ENCODE peak calls at places on chromosomes 13 and 19, in eight cellular contexts. One of them, this sample, is unnamed.

GRCh38 chr19:18340237-18340989 is at the start of gene PGPEP1:
- DNase-seq in breast epithelium: peak
- DNase-seq in Peyer's patch: peak
- DNase-seq in suprapubic skin: peak
- DNase-seq in body of pancreas: peak
- DNase-seq in heart left ventricle: peak
- DNase-seq in adrenal gland: peak
- DNase-seq in A549: peak
- DNase-seq in this sample: peak

GRCh38 chr13:40159736-40160135 is 504.3 kb downstream of the COG6 start:
- DNase-seq in heart left ventricle: no peak
- DNase-seq in suprapubic skin: no peak
- DNase-seq in breast epithelium: no peak
- DNase-seq in body of pancreas: no peak
- DNase-seq in A549: no peak
- DNase-seq in adrenal gland: no peak
- DNase-seq in Peyer's patch: no peak
- DNase-seq in this sample: no peak

GRCh38 chr13:41554626-41555386 is 97.5 kb downstream of the RGCC start:
- DNase-seq in Peyer's patch: no peak
- DNase-seq in A549: no peak
- DNase-seq in suprapubic skin: no peak
- DNase-seq in heart left ventricle: no peak
- DNase-seq in body of pancreas: no peak
- DNase-seq in breast epithelium: no peak
- DNase-seq in adrenal gland: no peak
- DNase-seq in this sample: no peak

GRCh38 chr19:4909172-4909896 is at the start of gene UHRF1:
- DNase-seq in body of pancreas: no peak
- DNase-seq in A549: peak
- DNase-seq in heart left ventricle: no peak
- DNase-seq in breast epithelium: no peak
- DNase-seq in adrenal gland: no peak
- DNase-seq in Peyer's patch: peak
- DNase-seq in suprapubic skin: no peak
- DNase-seq in this sample: peak

GRCh38 chr13:95656386-95657015 is 12.0 kb upstream of the DZIP1 start:
- DNase-seq in A549: no peak
- DNase-seq in adrenal gland: no peak
- DNase-seq in suprapubic skin: no peak
- DNase-seq in heart left ventricle: no peak
- DNase-seq in Peyer's patch: no peak
- DNase-seq in body of pancreas: no peak
- DNase-seq in breast epithelium: no peak
- DNase-seq in this sample: no peak

GRCh38 chr19:11173516-11174155 is 18.1 kb upstream of the SPC24 start:
- DNase-seq in Peyer's patch: no peak
- DNase-seq in adrenal gland: no peak
- DNase-seq in breast epithelium: no peak
- DNase-seq in suprapubic skin: no peak
- DNase-seq in body of pancreas: no peak
- DNase-seq in heart left ventricle: no peak
- DNase-seq in A549: no peak
- DNase-seq in this sample: no peak

GRCh38 chr13:36839281-36839680 is 20.3 kb downstream of the RFXAP start:
- DNase-seq in adrenal gland: no peak
- DNase-seq in Peyer's patch: no peak
- DNase-seq in heart left ventricle: no peak
- DNase-seq in A549: no peak
- DNase-seq in body of pancreas: no peak
- DNase-seq in suprapubic skin: no peak
- DNase-seq in breast epithelium: no peak
- DNase-seq in this sample: no peak

GRCh38 chr13:46831588-46832194 is 34.7 kb upstream of the ESD start:
- DNase-seq in breast epithelium: no peak
- DNase-seq in suprapubic skin: no peak
- DNase-seq in adrenal gland: peak
- DNase-seq in heart left ventricle: no peak
- DNase-seq in A549: peak
- DNase-seq in body of pancreas: no peak
- DNase-seq in Peyer's patch: no peak
- DNase-seq in this sample: peak

GRCh38 chr13:76350399-76350798 is 535.8 kb downstream of the KCTD12 start:
- DNase-seq in suprapubic skin: no peak
- DNase-seq in body of pancreas: peak
- DNase-seq in heart left ventricle: no peak
- DNase-seq in A549: peak
- DNase-seq in breast epithelium: no peak
- DNase-seq in Peyer's patch: no peak
- DNase-seq in adrenal gland: no peak
- DNase-seq in this sample: no peak

GRCh38 chr13:69910800-69911199 is 196.8 kb upstream of the ATXN8OS start:
- DNase-seq in adrenal gland: no peak
- DNase-seq in A549: no peak
- DNase-seq in heart left ventricle: no peak
- DNase-seq in Peyer's patch: no peak
- DNase-seq in breast epithelium: no peak
- DNase-seq in body of pancreas: no peak
- DNase-seq in suprapubic skin: no peak
- DNase-seq in this sample: no peak

GRCh38 chr19:55486971-55487883 is 1.0 kb upstream of the SSC5D start:
- DNase-seq in Peyer's patch: no peak
- DNase-seq in A549: peak
- DNase-seq in breast epithelium: no peak
- DNase-seq in heart left ventricle: peak
- DNase-seq in adrenal gland: peak
- DNase-seq in suprapubic skin: no peak
- DNase-seq in body of pancreas: no peak
- DNase-seq in this sample: peak

GRCh38 chr13:25977216-25977615 is 74.6 kb downstream of the SHISA2 start:
- DNase-seq in breast epithelium: no peak
- DNase-seq in adrenal gland: no peak
- DNase-seq in heart left ventricle: no peak
- DNase-seq in suprapubic skin: no peak
- DNase-seq in body of pancreas: peak
- DNase-seq in Peyer's patch: no peak
- DNase-seq in A549: no peak
- DNase-seq in this sample: no peak

GRCh38 chr13:97429681-97430081 is 4.3 kb upstream of the RAP2A start:
- DNase-seq in breast epithelium: no peak
- DNase-seq in suprapubic skin: no peak
- DNase-seq in Peyer's patch: no peak
- DNase-seq in heart left ventricle: no peak
- DNase-seq in adrenal gland: no peak
- DNase-seq in A549: no peak
- DNase-seq in body of pancreas: no peak
- DNase-seq in this sample: no peak

GRCh38 chr19:28428644-28429348 is 784.2 kb downstream of the UQCRFS1 start:
- DNase-seq in suprapubic skin: no peak
- DNase-seq in heart left ventricle: no peak
- DNase-seq in Peyer's patch: no peak
- DNase-seq in A549: no peak
- DNase-seq in adrenal gland: no peak
- DNase-seq in breast epithelium: no peak
- DNase-seq in body of pancreas: no peak
- DNase-seq in this sample: no peak
- TF ChIP-seq POLR2A in suprapubic skin: no peak
- TF ChIP-seq POLR2A in heart left ventricle: no peak
- TF ChIP-seq POLR2A in Peyer's patch: no peak
- TF ChIP-seq POLR2A in A549: no peak
- TF ChIP-seq POLR2A in adrenal gland: no peak
- TF ChIP-seq POLR2A in breast epithelium: no peak
- TF ChIP-seq POLR2A in body of pancreas: no peak
- TF ChIP-seq POLR2A in this sample: no peak

DNA sequence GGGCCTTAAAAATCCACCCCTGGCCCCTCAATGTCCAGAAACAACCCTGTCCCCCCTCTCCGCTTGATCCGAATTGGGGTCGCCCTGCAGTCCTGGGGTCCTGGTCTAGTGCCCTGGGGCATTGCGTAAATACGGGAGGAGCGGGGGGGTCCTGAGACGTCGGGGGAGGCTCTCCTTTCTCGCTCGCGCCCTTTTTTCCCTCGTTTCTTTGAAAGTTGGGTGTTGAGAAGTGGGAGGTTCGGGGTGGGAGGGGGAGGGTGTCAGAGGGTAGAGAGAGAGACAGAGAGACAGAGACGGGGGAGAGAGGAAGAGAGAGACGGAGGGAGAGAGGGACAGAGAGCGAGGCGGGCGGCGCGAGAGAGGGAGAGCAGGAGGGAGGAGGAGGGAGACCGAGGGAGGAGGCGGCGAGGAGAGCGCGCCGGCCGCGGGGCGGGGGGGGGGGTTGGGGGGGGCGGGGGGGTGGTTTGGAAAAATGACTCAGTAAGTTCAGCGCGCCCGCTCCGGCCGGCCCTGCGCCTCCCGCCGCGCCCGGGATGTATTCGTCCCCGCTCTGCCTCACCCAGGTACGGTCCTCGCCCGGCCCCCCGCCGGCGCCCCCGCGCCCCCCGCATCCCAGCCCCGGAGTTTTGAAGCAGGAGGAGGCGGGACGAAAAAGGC is at the start of gene NFIC:
- DNase-seq in A549: peak
- DNase-seq in adrenal gland: peak
- DNase-seq in breast epithelium: peak
- DNase-seq in suprapubic skin: peak
- DNase-seq in body of pancreas: peak
- DNase-seq in heart left ventricle: peak
- DNase-seq in Peyer's patch: peak
- DNase-seq in this sample: peak
- TF ChIP-seq POLR2A in A549: no peak
- TF ChIP-seq POLR2A in adrenal gland: no peak
- TF ChIP-seq POLR2A in breast epithelium: peak
- TF ChIP-seq POLR2A in suprapubic skin: no peak
- TF ChIP-seq POLR2A in body of pancreas: peak
- TF ChIP-seq POLR2A in heart left ventricle: no peak
- TF ChIP-seq POLR2A in Peyer's patch: no peak
- TF ChIP-seq POLR2A in this sample: no peak

GRCh38 chr19:12792853-12793289 is 1.6 kb downstream of the JUNB start:
- DNase-seq in breast epithelium: no peak
- DNase-seq in A549: no peak
- DNase-seq in Peyer's patch: no peak
- DNase-seq in adrenal gland: peak
- DNase-seq in heart left ventricle: no peak
- DNase-seq in suprapubic skin: no peak
- DNase-seq in body of pancreas: no peak
- DNase-seq in this sample: no peak

GRCh38 chr19:12796146-12797071 is 5.1 kb downstream of the JUNB start:
- DNase-seq in Peyer's patch: peak
- DNase-seq in adrenal gland: peak
- DNase-seq in heart left ventricle: peak
- DNase-seq in suprapubic skin: no peak
- DNase-seq in A549: peak
- DNase-seq in breast epithelium: no peak
- DNase-seq in body of pancreas: peak
- DNase-seq in this sample: peak

GRCh38 chr19:12793290-12794195 is 2.3 kb downstream of the JUNB start:
- DNase-seq in Peyer's patch: peak
- DNase-seq in heart left ventricle: peak
- DNase-seq in A549: peak
- DNase-seq in suprapubic skin: peak
- DNase-seq in body of pancreas: peak
- DNase-seq in adrenal gland: peak
- DNase-seq in breast epithelium: peak
- DNase-seq in this sample: peak

GRCh38 chr19:12794936-12795335 is 3.6 kb downstream of the JUNB start:
- DNase-seq in breast epithelium: no peak
- DNase-seq in body of pancreas: no peak
- DNase-seq in suprapubic skin: no peak
- DNase-seq in A549: peak
- DNase-seq in Peyer's patch: no peak
- DNase-seq in heart left ventricle: no peak
- DNase-seq in adrenal gland: peak
- DNase-seq in this sample: no peak

DNA sequence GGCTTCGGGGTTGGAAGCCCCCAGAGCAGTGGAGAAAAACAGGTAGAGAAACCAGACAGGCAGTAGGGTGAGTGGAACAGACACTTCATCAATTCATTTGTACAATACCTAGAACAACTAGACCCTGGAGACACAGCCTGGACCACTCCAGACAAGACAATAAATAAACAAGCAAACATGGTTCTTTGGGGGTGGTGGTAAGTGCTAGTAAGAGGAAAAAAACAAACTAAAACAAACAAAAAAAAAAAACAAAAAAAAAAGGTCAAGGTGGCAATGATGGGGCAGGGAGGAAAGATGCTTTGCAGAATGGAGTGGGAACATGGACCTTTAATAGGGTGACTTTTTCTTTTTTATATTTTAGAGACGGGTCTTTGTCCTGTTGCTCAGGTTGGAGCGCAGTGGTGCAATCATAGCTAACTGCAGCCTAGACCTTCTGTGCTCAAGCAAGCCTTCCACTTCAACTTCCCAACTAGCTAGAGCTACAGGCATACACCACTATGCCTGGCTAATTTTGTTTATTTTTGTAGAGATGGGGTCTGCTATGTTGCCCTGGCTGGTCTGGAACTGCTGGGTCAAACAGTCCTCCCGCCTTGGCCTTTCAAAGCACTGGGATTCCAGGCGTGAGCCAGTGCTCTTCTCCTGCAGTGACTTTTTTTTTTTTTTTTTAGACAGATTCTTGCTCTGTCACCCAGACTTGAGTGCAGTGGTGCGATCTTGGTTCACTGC is 3.1 kb downstream of the JUNB start:
- DNase-seq in adrenal gland: peak
- DNase-seq in A549: peak
- DNase-seq in heart left ventricle: no peak
- DNase-seq in breast epithelium: no peak
- DNase-seq in Peyer's patch: no peak
- DNase-seq in suprapubic skin: no peak
- DNase-seq in body of pancreas: no peak
- DNase-seq in this sample: no peak
- TF ChIP-seq POLR2A in adrenal gland: no peak
- TF ChIP-seq POLR2A in A549: no peak
- TF ChIP-seq POLR2A in heart left ventricle: no peak
- TF ChIP-seq POLR2A in breast epithelium: no peak
- TF ChIP-seq POLR2A in Peyer's patch: no peak
- TF ChIP-seq POLR2A in suprapubic skin: no peak
- TF ChIP-seq POLR2A in body of pancreas: peak
- TF ChIP-seq POLR2A in this sample: no peak

GRCh38 chr19:792361-792885 is 4.8 kb upstream of the PTBP1 start:
- DNase-seq in body of pancreas: no peak
- DNase-seq in adrenal gland: no peak
- DNase-seq in breast epithelium: no peak
- DNase-seq in suprapubic skin: no peak
- DNase-seq in Peyer's patch: no peak
- DNase-seq in A549: no peak
- DNase-seq in heart left ventricle: no peak
- DNase-seq in this sample: no peak

GRCh38 chr19:788821-789472 is 8.3 kb upstream of the PTBP1 start:
- DNase-seq in breast epithelium: no peak
- DNase-seq in adrenal gland: no peak
- DNase-seq in Peyer's patch: no peak
- DNase-seq in body of pancreas: no peak
- DNase-seq in A549: no peak
- DNase-seq in heart left ventricle: no peak
- DNase-seq in suprapubic skin: no peak
- DNase-seq in this sample: peak

GRCh38 chr19:791605-792360 is 5.5 kb upstream of the PTBP1 start:
- DNase-seq in suprapubic skin: no peak
- DNase-seq in Peyer's patch: no peak
- DNase-seq in breast epithelium: no peak
- DNase-seq in body of pancreas: no peak
- DNase-seq in A549: peak
- DNase-seq in heart left ventricle: no peak
- DNase-seq in adrenal gland: no peak
- DNase-seq in this sample: peak

GRCh38 chr19:789473-790052 is 7.7 kb upstream of the PTBP1 start:
- DNase-seq in suprapubic skin: no peak
- DNase-seq in breast epithelium: no peak
- DNase-seq in Peyer's patch: no peak
- DNase-seq in heart left ventricle: peak
- DNase-seq in body of pancreas: no peak
- DNase-seq in adrenal gland: no peak
- DNase-seq in A549: no peak
- DNase-seq in this sample: no peak

GRCh38 chr19:790971-791604 is 6.2 kb upstream of the PTBP1 start:
- DNase-seq in A549: no peak
- DNase-seq in Peyer's patch: no peak
- DNase-seq in heart left ventricle: no peak
- DNase-seq in suprapubic skin: no peak
- DNase-seq in breast epithelium: no peak
- DNase-seq in body of pancreas: no peak
- DNase-seq in adrenal gland: no peak
- DNase-seq in this sample: no peak
- TF ChIP-seq POLR2A in A549: no peak
- TF ChIP-seq POLR2A in Peyer's patch: no peak
- TF ChIP-seq POLR2A in heart left ventricle: no peak
- TF ChIP-seq POLR2A in suprapubic skin: no peak
- TF ChIP-seq POLR2A in breast epithelium: no peak
- TF ChIP-seq POLR2A in body of pancreas: no peak
- TF ChIP-seq POLR2A in adrenal gland: no peak
- TF ChIP-seq POLR2A in this sample: no peak